ENCODE peak calls at places on chromosome 18, in six cellular contexts. E, Z, J, T, R and G are unnamed samples. For H3K4me1 and H3K36me3, the result is how much of the 10 kb centered on the place peaks cover.

GRCh38 chr18:63131106-63131943 is 188.2 kb downstream of the BCL2 start:
- DNase-seq in Z (peak), T (peak), E (no peak), J (peak), R (no peak), G (peak)

GRCh38 chr18:6521804-6522418 is 107.2 kb upstream of the L3MBTL4 start:
- DNase-seq in R (no peak), E (no peak), T (peak), Z (peak), J (no peak), G (peak)

GRCh38 chr18:39770399-39770798 is 2184.6 kb upstream of the PIK3C3 start:
- DNase-seq in R (no peak), E (no peak), T (no peak), J (no peak), Z (no peak), G (no peak)

GRCh38 chr18:43393174-43393573 is 115.9 kb upstream of the SYT4 start:
- DNase-seq in J (no peak), Z (no peak), E (no peak), T (peak), R (no peak), G (no peak)

GRCh38 chr18:57953883-57954282 is 90.1 kb upstream of the NEDD4L start:
- DNase-seq in T (no peak), E (no peak), R (no peak), Z (no peak), J (no peak), G (no peak)

GRCh38 chr18:49431563-49431962 is 28.9 kb downstream of the DYM start:
- DNase-seq in T (no peak), J (no peak), Z (no peak), R (no peak), E (no peak), G (no peak)

GRCh38 chr18:36942264-36942663 is 113.3 kb downstream of the KIAA1328 start:
- DNase-seq in R (no peak), J (no peak), E (peak), T (no peak), Z (peak), G (peak)

GRCh38 chr18:58937204-58937603 is 72.5 kb downstream of the ZNF532 start:
- DNase-seq in R (no peak), J (no peak), Z (no peak), E (no peak), T (no peak), G (no peak)

GRCh38 chr18:332007-332406 is 64.2 kb upstream of the THOC1 start:
- DNase-seq in Z (no peak), T (no peak), R (no peak), J (no peak), E (no peak), G (no peak)

GRCh38 chr18:35504996-35505395 is 7.2 kb upstream of the INO80C start:
- DNase-seq in R (no peak), Z (no peak), E (no peak), T (no peak), J (no peak), G (no peak)

GRCh38 chr18:34780856-34781255 is 70.8 kb downstream of the DTNA start:
- DNase-seq in E (no peak), J (no peak), Z (no peak), T (no peak), R (no peak), G (no peak)

GRCh38 chr18:35514283-35514682 is 16.5 kb upstream of the INO80C start:
- DNase-seq in Z (no peak), J (no peak), R (no peak), T (no peak), E (no peak), G (no peak)

GRCh38 chr18:32576296-32576916 is 105.7 kb upstream of the GAREM1 start:
- DNase-seq in R (no peak), Z (peak), T (peak), E (no peak), J (no peak), G (peak)

GRCh38 chr18:75378674-75379315 is 48.7 kb downstream of the SMIM21 start:
- DNase-seq in T (no peak), R (no peak), E (no peak), J (no peak), Z (no peak), G (no peak)

GRCh38 chr18:65093341-65093740 is 657.5 kb upstream of the CDH7 start:
- DNase-seq in R (no peak), Z (no peak), E (no peak), J (no peak), T (no peak), G (no peak)

GRCh38 chr18:35818353-35818667 is 154.2 kb upstream of the RMP24 start:
- DNase-seq in R (no peak), J (no peak), T (no peak), E (no peak), Z (no peak), G (no peak)

GRCh38 chr18:28735731-28736130 is 558.8 kb upstream of the CDH2 start:
- DNase-seq in J (no peak), R (no peak), Z (no peak), T (peak), E (no peak), G (no peak)

GRCh38 chr18:1011342-1011741 is 106.7 kb downstream of the ADCYAP1 start:
- DNase-seq in J (no peak), Z (no peak), T (no peak), R (no peak), E (no peak), G (no peak)

GRCh38 chr18:27845897-27846296 is 331.0 kb downstream of the CDH2 start:
- DNase-seq in J (no peak), R (no peak), E (no peak), T (no peak), Z (no peak), G (no peak)

GRCh38 chr18:6666286-6666685 is 63.2 kb upstream of the ARHGAP28 start:
- DNase-seq in R (no peak), E (no peak), J (no peak), Z (no peak), T (no peak), G (no peak)

GRCh38 chr18:28086530-28087172 is 90.3 kb downstream of the CDH2 start:
- DNase-seq in T (no peak), Z (peak), E (no peak), R (no peak), J (no peak), G (peak)

GRCh38 chr18:22694954-22695353 is 238.2 kb upstream of the RBBP8 start:
- DNase-seq in E (peak), J (no peak), R (no peak), Z (no peak), T (no peak), G (peak)

GRCh38 chr18:77632738-77633137 is 383.1 kb downstream of the GALR1 start:
- DNase-seq in E (no peak), R (no peak), T (no peak), J (no peak), Z (peak), G (no peak)

GRCh38 chr18:60020107-60020925 is 120.5 kb downstream of the PMAIP1 start:
- DNase-seq in R (no peak), J (no peak), E (no peak), T (no peak), Z (no peak), G (no peak)

GRCh38 chr18:7568426-7568825 is 1.3 kb downstream of the PTPRM start:
- DNase-seq in T (no peak), Z (no peak), R (peak), E (no peak), J (no peak), G (no peak)

GRCh38 chr18:5943514-5943913 is 48.2 kb upstream of the TMEM200C start:
- DNase-seq in E (no peak), T (no peak), R (no peak), J (no peak), Z (peak), G (no peak)

GRCh38 chr18:59514193-59514592 is 155.1 kb upstream of the LMAN1 start:
- DNase-seq in Z (no peak), R (peak), J (no peak), E (no peak), T (peak), G (no peak)

GRCh38 chr18:9516437-9517064 is 41.2 kb downstream of the RALBP1 start:
- DNase-seq in T (no peak), J (no peak), R (no peak), Z (peak), E (peak), G (no peak)

GRCh38 chr18:49949991-49950395 is 136.7 kb upstream of the ACAA2 start:
- DNase-seq in E (no peak), R (no peak), Z (no peak), T (no peak), J (peak), G (no peak)

GRCh38 chr18:38493991-38494559 is 928.5 kb upstream of the CELF4 start:
- DNase-seq in E (no peak), R (no peak), J (no peak), Z (no peak), T (no peak), G (no peak)

GRCh38 chr18:9531791-9532410 is 56.6 kb downstream of the RALBP1 start:
- DNase-seq in Z (no peak), R (no peak), E (no peak), J (no peak), T (no peak), G (no peak)

GRCh38 chr18:57970356-57971095 is 73.5 kb upstream of the NEDD4L start:
- DNase-seq in Z (peak), J (no peak), R (no peak), E (peak), T (peak), G (peak)

GRCh38 chr18:74524097-74524496 is 10.2 kb upstream of the CNDP1 start:
- DNase-seq in E (no peak), Z (no peak), R (no peak), J (no peak), T (no peak), G (no peak)

GRCh38 chr18:7758764-7759163 is 191.6 kb downstream of the PTPRM start:
- DNase-seq in E (no peak), T (no peak), Z (no peak), R (no peak), J (no peak), G (no peak)

DNA sequence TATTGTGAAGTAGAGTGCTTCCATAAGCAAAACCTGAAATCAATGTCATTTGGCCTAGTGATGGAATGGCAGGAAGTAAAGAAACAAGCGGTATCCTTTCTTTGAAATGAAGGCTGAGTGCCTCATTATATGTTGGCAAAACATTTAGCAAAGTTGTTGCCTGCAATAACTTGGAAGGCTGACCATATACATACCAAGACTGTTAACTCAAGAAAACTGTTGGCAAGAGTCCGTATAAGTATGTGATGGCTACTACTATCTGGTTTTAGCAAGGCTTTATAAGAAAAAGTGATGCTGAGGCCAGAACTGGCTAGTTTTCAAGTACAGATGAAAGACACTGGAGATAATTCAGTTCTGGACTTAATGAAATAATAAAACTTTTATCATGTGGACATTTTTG is 356.2 kb downstream of the ZNF521 start:
- DNase-seq in Z (no peak), E (no peak), T (no peak), J (no peak), R (no peak), G (no peak)
- H3K4me1 ChIP-seq in Z (under half), E (under half), T (under half), J (under half), R (under half), G (under half)

GRCh38 chr18:76621184-76621583 is 126.1 kb upstream of the ZNF516 start:
- DNase-seq in R (no peak), E (no peak), T (no peak), J (no peak), Z (no peak), G (no peak)

GRCh38 chr18:76618721-76619120 is 123.7 kb upstream of the ZNF516 start:
- DNase-seq in T (no peak), Z (no peak), E (no peak), R (no peak), J (no peak), G (no peak)

GRCh38 chr18:76621782-76622495 is 126.9 kb upstream of the ZNF516 start:
- DNase-seq in R (no peak), T (no peak), E (no peak), Z (no peak), J (no peak), G (peak)

GRCh38 chr18:76619342-76620315 is 124.6 kb upstream of the ZNF516 start:
- DNase-seq in R (peak), E (no peak), J (no peak), Z (no peak), T (no peak), G (peak)

GRCh38 chr18:76620326-76620813 is 125.3 kb upstream of the ZNF516 start:
- DNase-seq in T (no peak), E (peak), R (peak), Z (peak), J (no peak), G (peak)
- H3K4me3 ChIP-seq in T (no peak), E (no peak), R (peak), Z (no peak), J (no peak), G (no peak)

GRCh38 chr18:79714531-79715240 is 35.1 kb downstream of the CTDP1 start:
- DNase-seq in J (no peak), T (no peak), Z (no peak), E (no peak), R (no peak), G (no peak)
- H3K36me3 ChIP-seq in J (under half), T (under half), Z (under half), E (under half), R (half or more), G (under half)

GRCh38 chr18:13568443-13569392 is 157.6 kb downstream of the FAM210A start:
- DNase-seq in R (no peak), E (no peak), T (no peak), Z (no peak), J (no peak), G (no peak)
- H3K4me1 ChIP-seq in R (under half), E (under half), T (under half), Z (under half), J (under half), G (under half)

DNA sequence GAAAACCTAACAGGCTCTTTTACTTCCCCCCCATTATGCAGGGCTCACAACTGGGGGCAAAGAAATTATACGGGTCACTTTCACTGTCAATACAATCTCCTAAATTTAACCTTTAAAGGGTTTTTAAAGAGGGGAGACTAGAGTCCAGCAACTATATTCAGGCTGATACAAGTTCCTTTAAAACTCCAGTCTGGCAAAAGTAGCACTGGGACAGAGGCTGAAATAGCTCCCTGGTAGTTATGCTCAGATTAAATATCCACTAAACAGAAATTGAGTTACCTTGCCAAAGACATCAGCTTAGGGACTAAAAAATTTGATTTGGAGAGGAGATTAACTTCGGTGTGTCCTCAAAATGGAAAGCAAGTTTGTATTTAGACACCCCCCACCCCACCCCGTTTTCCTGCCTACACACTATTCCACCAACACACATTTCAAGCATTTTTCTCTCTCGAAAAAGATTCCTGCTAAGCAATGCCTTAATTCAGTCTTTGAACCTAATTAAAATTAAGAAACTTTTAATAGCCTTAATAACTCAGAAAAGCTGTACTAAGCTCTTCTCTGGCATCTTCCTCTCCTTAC is 127.2 kb downstream of the OSBPL1A start:
- DNase-seq in E (no peak), R (no peak), Z (no peak), T (no peak), J (no peak), G (no peak)
- H3K4me3 ChIP-seq in E (peak), R (peak), Z (no peak), T (peak), J (no peak), G (peak)

GRCh38 chr18:13014818-13015217 is 23.7 kb downstream of the CEP192 start:
- DNase-seq in E (no peak), J (no peak), Z (no peak), T (no peak), R (no peak), G (no peak)

GRCh38 chr18:13014232-13014631 is 23.1 kb downstream of the CEP192 start:
- DNase-seq in E (no peak), T (no peak), J (no peak), Z (no peak), R (no peak), G (no peak)

GRCh38 chr18:13018379-13018778 is 27.2 kb downstream of the CEP192 start:
- DNase-seq in T (no peak), Z (no peak), E (no peak), J (no peak), R (no peak), G (no peak)

GRCh38 chr18:13019301-13019700 is 28.1 kb downstream of the CEP192 start:
- DNase-seq in J (no peak), R (no peak), T (no peak), Z (no peak), E (no peak), G (no peak)

DNA sequence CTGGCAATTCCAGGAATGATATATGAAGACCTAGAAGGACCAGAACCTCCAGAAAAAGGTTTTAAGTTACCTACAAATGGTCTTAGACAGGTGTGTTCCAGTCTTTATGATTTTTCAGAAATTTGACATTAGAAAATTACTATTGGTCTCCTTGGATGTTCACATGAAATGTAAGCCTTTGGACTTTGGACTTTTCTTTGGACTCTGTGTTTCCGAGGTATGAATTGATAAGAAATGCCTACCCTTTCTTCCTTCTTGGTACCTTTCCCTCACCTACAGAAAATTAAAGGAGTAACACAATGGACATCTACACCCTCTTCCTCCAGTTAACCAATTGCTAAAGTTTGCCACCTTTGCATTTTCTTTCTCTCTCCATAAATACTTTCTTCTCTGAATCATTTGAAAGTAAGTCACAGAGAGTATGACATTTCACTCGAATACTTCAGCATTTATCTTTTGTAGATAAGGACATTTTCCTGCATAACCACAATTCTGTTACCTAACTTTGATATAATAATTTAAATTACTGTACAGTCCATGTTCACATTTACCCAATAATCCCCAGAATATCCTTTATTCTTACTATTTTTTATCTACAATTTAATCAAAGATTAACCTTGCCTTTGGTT is 26.2 kb downstream of the CEP192 start:
- DNase-seq in R (no peak), T (no peak), Z (no peak), E (no peak), J (no peak), G (no peak)
- H3K36me3 ChIP-seq in R (half or more), T (under half), Z (half or more), E (half or more), J (under half), G (half or more)

DNA sequence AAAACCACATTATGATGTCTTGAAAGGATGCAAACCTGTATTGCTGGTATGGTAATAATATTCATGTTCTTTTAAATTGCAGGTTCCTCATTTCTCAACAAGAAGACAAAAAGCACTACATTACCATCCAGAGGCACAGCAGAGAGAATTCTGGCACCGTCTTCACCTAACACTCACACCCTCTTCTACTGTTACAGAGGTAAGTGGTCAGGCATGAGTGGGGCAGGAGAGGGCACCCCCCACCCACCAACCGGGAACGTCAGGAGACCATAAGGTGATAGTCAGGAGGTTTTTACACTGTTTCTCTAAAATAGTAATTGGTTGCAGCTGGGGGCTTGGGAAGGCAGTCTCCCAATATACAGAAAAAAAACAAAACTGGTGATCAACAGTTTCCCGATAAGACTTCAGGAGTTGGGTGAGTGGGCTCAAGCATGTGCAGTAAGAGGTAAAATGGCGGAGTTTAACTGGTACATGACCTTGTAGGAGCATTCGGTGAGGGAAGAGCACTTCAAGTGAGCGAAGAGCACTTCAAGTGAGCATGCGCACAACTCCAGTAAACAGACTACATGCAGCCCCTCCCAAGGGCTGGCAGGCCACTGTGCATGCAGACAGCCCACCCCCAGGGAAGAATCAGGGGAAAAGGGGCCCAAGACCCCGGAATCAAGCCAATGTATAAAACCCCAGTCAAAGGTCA is 296.6 kb downstream of the PIEZO2 start:
- DNase-seq in T (no peak), R (no peak), J (no peak), Z (no peak), E (no peak), G (no peak)
- H3K4me1 ChIP-seq in T (under half), R (under half), J (under half), Z (under half), E (under half), G (under half)

GRCh38 chr18:56823986-56824385 is 172.8 kb downstream of the WDR7 start:
- DNase-seq in J (no peak), Z (no peak), T (no peak), E (no peak), R (no peak), G (no peak)

GRCh38 chr18:56825312-56825711 is 174.2 kb downstream of the WDR7 start:
- DNase-seq in R (no peak), J (no peak), T (no peak), E (no peak), Z (no peak), G (no peak)
- H3K4me3 ChIP-seq in R (no peak), J (no peak), T (no peak), E (no peak), Z (no peak), G (no peak)